ENCODE peak calls at places on chromosomes 12 and 14, in four cellular contexts. N is IMR-90, Q is H9, A is H1. B is an unnamed sample.

GRCh38 chr12:6685814-6686213 is 3.4 kb downstream of the ZNF384 start:
- DNase-seq in N (no peak), Q (no peak), A (no peak), B (no peak)

GRCh38 chr14:90409209-90409730 is 12.4 kb downstream of the CALM1 start:
- DNase-seq in N (peak; percentile 98), Q (no peak), A (no peak), B (no peak)

GRCh38 chr12:132021031-132021871 is 71.5 kb downstream of the EP400 start:
- DNase-seq in N (no peak), Q (no peak), A (no peak), B (no peak)

GRCh38 chr12:107791465-107792089 is 17.1 kb downstream of the ASCL4 start:
- DNase-seq in N (no peak), Q (no peak), A (no peak), B (no peak)

GRCh38 chr12:5442251-5443006 is 10.5 kb downstream of the NTF3 start:
- DNase-seq in N (peak; percentile 73), Q (no peak), A (no peak), B (peak; percentile 75)

GRCh38 chr12:4161718-4162117 is 111.8 kb upstream of the CCND2 start:
- DNase-seq in N (no peak), Q (no peak), A (no peak), B (no peak)

GRCh38 chr12:121753844-121754264 is 39.6 kb downstream of the RHOF start:
- DNase-seq in N (no peak), Q (no peak), A (no peak), B (no peak)

GRCh38 chr12:97047361-97047760 is 140.3 kb downstream of the NEDD1 start:
- DNase-seq in N (no peak), Q (no peak), A (no peak), B (no peak)

GRCh38 chr12:47807338-47807737 is 12.4 kb downstream of the HDAC7 start:
- DNase-seq in N (no peak), Q (no peak), A (no peak), B (no peak)

GRCh38 chr12:62963642-62964041 is 28.7 kb upstream of the PPM1H start:
- DNase-seq in N (no peak), Q (no peak), A (no peak), B (no peak)

GRCh38 chr14:56708704-56709103 is 101.6 kb downstream of the OTX2 start:
- DNase-seq in N (no peak), Q (no peak), A (no peak), B (peak; percentile 36)

GRCh38 chr14:71354801-71355200 is 447.5 kb downstream of the PCNX1 start:
- DNase-seq in N (peak; percentile 33), Q (no peak), A (peak; percentile 17), B (peak; percentile 81)

GRCh38 chr12:65613692-65614091 is 210.6 kb upstream of the HMGA2 start:
- DNase-seq in N (peak; percentile 52), Q (no peak), A (no peak), B (no peak)

GRCh38 chr14:50260511-50260910 is 29.1 kb upstream of the SOS2 start:
- DNase-seq in N (peak; percentile 52), Q (no peak), A (no peak), B (peak; percentile 55)

GRCh38 chr14:39417014-39417413 is 15.2 kb downstream of the FBXO33 start:
- DNase-seq in N (no peak), Q (peak; percentile 60), A (no peak), B (peak; percentile 61)
- H3K56ac ChIP-seq in N (no peak overlapping the region), Q (no peak overlapping the region), A (no peak overlapping the region), B (no peak overlapping the region)

GRCh38 chr14:22871962-22872832 is 657 bp downstream of the LRP10 start:
- DNase-seq in N (peak; percentile 81), Q (peak; percentile 92), A (no peak), B (peak; percentile 97)
- H4K8ac ChIP-seq in N (no peak overlapping the region), Q (no peak overlapping the region), A (peak overlapping the region; percentile 91), B (peak overlapping the region; percentile 43)

DNA sequence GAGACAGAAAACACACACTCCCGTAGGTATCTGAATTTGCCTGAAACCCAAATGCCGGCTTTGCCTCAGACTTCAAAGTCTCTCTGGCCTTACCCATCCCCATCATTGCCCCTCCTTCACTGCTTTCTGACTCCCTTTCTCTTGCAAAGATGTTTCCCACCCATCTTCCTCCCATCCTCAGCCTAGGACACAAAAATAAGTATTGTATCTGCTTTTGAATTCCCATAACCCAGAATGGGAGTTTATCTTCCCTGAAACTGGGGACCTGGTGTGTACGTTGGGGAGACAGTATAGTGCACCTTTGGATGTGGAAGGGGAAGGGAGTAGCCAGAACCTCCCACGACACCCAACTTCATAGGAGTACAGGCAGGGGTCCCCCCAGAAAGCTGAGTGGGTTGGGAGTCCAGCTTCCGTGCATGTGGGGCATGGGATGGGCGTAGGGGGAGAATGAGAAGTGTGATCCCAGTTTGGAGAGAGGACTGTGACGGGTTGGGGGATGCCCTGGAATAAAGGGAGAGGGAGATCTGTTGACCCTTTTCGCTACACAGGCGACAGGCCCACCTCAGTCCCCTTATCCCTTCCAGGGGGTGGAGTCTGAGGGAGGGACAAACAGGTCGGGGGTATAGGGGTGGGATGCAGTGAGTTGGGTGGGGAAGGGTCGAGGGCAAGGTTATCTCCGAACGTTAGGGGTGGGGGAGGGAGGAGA is 488 bp upstream of the KIF5A start:
- DNase-seq in N (no peak), Q (no peak), A (no peak), B (no peak)
- H3K56ac ChIP-seq in N (no peak overlapping the region), Q (no peak overlapping the region), A (no peak overlapping the region), B (peak overlapping the region; percentile 76)

DNA sequence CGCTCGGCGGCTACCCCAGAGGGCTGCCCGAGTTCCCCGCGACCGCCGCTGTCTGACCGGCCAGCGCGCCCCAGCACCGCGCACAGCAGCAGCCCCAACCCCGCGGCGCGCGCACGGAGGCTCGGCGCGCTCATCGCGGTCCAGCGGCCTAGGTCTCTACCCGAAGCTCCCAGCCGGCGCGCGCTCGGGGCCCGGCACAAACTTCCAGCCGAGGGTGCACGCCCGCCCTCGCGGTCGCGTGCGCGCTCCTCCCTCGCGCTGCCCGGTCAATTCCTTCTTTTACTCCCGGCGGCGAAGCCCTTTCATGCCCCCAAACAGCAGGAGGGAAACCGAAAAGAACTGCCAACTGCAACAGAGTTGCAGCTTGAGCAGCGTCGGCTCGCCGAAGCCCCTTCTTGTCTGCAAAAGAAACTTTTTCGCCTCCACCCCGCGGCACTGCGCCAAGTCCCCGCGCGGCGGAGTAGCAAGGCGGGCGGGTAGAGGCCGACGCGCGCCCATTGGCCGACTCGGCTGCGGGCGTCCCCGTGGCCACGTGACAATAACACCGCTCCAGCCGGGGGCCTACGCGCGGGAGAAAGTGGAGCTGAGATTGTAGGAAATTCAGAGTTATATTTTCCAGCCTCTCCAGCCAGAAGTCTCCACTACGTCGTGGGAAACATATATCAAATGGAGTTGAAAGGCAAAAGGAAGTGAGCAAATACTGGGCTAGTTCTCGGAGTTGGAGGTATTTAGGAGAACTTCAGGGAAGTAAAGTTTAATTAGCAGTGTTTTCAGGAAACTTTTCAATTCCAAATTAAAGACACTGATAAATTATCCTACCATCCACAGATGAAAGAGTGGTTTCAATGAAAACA is at the start of gene LRIG3:
- DNase-seq in N (peak; percentile 89), Q (peak; percentile 85), A (no peak), B (peak; percentile 92)
- H4K8ac ChIP-seq in N (peak within 1 kb of the TSS; percentile 2), Q (no peak within 1 kb of the TSS), A (peak within 1 kb of the TSS; percentile 91), B (no peak within 1 kb of the TSS)

GRCh38 chr12:53577941-53578352 is 48.2 kb downstream of the ATF7 start:
- DNase-seq in N (no peak), Q (no peak), A (no peak), B (no peak)
- H3K56ac ChIP-seq in N (no peak overlapping the region), Q (no peak overlapping the region), A (no peak overlapping the region), B (no peak overlapping the region)

GRCh38 chr12:31248815-31249214 is 77.1 kb downstream of the SINHCAF start:
- DNase-seq in N (no peak), Q (no peak), A (no peak), B (no peak)

GRCh38 chr12:31246470-31246850 is 79.5 kb downstream of the SINHCAF start:
- DNase-seq in N (no peak), Q (no peak), A (no peak), B (no peak)

GRCh38 chr12:31250179-31250578 is 75.8 kb downstream of the SINHCAF start:
- DNase-seq in N (no peak), Q (peak; percentile 62), A (no peak), B (no peak)

DNA sequence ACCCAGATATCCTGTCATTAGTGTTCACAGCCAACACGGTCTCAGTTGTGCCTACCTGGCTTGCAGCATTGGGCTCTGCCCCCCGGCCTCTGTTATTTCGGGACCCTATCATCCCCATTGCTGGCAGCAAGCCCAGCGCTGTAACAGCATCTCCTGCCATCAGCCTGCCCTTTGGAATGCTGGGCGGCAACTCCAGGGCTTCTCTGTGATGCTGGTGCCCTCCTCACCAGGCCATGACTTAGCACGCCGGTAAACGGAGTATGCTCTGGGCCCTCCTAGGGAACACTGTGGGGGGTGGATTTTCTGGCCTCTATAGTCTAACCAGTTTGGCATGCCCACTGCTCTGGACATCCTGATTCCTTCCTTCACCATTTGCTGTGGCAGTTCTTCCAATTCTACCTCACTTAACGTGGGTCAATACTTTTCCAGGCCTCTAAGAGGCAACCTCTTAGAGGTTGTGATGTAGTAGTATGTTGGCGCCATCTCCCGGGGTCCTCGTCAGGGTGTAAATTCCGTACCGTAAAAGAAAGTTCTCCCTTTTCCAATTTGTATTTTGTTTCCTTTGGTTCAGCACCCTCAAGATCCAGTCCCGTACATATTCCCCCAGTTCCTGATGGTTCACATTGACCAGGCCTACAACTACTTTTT is 80.0 kb downstream of the SINHCAF start:
- DNase-seq in N (no peak), Q (peak; percentile 71), A (no peak), B (peak; percentile 76)
- H4K8ac ChIP-seq in N (no peak overlapping the region), Q (no peak overlapping the region), A (peak overlapping the region; percentile 46), B (no peak overlapping the region)

DNA sequence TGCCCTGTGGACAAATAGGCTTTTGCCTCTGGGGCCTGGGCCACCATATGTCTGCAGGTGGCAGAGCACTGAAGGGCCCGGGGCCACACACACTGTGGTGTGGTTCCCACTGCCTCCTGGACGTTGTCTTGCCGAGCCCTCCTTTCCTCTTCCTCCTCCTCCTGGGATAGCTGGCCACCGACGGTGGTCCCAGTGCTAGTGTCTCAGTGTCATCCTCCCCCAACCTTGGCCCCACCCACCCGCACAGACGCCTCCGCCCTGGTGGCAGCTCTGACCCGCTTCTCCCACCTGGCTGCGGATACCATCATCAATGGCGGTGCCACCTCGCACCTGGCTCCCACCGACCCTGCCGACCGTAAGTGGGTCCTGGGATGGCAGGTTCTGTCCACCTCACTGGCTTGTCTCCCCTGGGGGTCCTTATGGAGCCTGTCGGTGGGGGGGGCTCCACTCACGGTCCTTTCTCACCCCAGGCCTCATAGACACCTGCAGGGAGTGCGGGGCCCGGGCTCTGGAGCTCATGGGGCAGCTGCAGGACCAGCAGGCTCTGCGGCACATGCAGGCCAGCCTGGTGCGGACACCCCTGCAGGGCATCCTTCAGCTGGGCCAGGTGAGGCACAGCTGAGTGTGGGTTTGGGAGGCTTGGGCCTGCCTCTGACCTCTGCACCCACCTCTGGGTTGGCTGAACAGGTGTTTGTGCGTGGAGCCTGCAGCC is 23.5 kb downstream of the HIP1R start:
- DNase-seq in N (no peak), Q (no peak), A (no peak), B (no peak)
- H3K56ac ChIP-seq in N (no peak overlapping the region), Q (no peak overlapping the region), A (no peak overlapping the region), B (no peak overlapping the region)